ENCODE peak calls at places on chromosome 6, in five cellular contexts. One of them, this sample, is unnamed.

GRCh38 chr6:25181923-25182322 is 97.3 kb upstream of the CARMIL1 start:
- DNase-seq in HL-60: no peak
- DNase-seq in fibroblast of mammary gland: peak
- DNase-seq in psoas muscle: no peak
- DNase-seq in foreskin fibroblast: no peak
- DNase-seq in this sample: no peak

GRCh38 chr6:43702522-43703440 is 15.2 kb upstream of the MRPS18A start:
- DNase-seq in HL-60: no peak
- DNase-seq in fibroblast of mammary gland: peak
- DNase-seq in psoas muscle: peak
- DNase-seq in foreskin fibroblast: peak
- DNase-seq in this sample: peak

GRCh38 chr6:12160350-12160749 is 129.8 kb upstream of the EDN1 start:
- DNase-seq in HL-60: peak
- DNase-seq in fibroblast of mammary gland: peak
- DNase-seq in foreskin fibroblast: peak
- DNase-seq in psoas muscle: no peak
- DNase-seq in this sample: no peak

GRCh38 chr6:16747232-16748027 is 13.8 kb downstream of the ATXN1 start:
- DNase-seq in psoas muscle: no peak
- DNase-seq in HL-60: no peak
- DNase-seq in fibroblast of mammary gland: peak
- DNase-seq in foreskin fibroblast: peak
- DNase-seq in this sample: no peak

GRCh38 chr6:25971187-25971811 is 8.7 kb downstream of the TRIM38 start:
- DNase-seq in psoas muscle: peak
- DNase-seq in foreskin fibroblast: peak
- DNase-seq in HL-60: no peak
- DNase-seq in fibroblast of mammary gland: peak
- DNase-seq in this sample: no peak

GRCh38 chr6:45786243-45786795 is 229.3 kb downstream of the CLIC5 start:
- DNase-seq in fibroblast of mammary gland: no peak
- DNase-seq in psoas muscle: no peak
- DNase-seq in foreskin fibroblast: no peak
- DNase-seq in HL-60: no peak
- DNase-seq in this sample: no peak

GRCh38 chr6:161533266-161533665 is 259.4 kb upstream of the AGPAT4 start:
- DNase-seq in HL-60: no peak
- DNase-seq in foreskin fibroblast: no peak
- DNase-seq in fibroblast of mammary gland: no peak
- DNase-seq in psoas muscle: no peak
- DNase-seq in this sample: no peak

GRCh38 chr6:72620866-72621242 is 1.0 kb upstream of the KCNQ5 start:
- DNase-seq in fibroblast of mammary gland: no peak
- DNase-seq in HL-60: no peak
- DNase-seq in foreskin fibroblast: no peak
- DNase-seq in psoas muscle: peak
- DNase-seq in this sample: no peak

GRCh38 chr6:45714795-45715507 is 300.7 kb downstream of the CLIC5 start:
- DNase-seq in foreskin fibroblast: peak
- DNase-seq in psoas muscle: no peak
- DNase-seq in fibroblast of mammary gland: peak
- DNase-seq in HL-60: peak
- DNase-seq in this sample: peak

GRCh38 chr6:140731741-140732140 is 1357.3 kb upstream of the CITED2 start:
- DNase-seq in foreskin fibroblast: no peak
- DNase-seq in fibroblast of mammary gland: no peak
- DNase-seq in HL-60: no peak
- DNase-seq in psoas muscle: no peak
- DNase-seq in this sample: no peak

GRCh38 chr6:139583420-139583819 is 209.0 kb upstream of the CITED2 start:
- DNase-seq in foreskin fibroblast: no peak
- DNase-seq in psoas muscle: no peak
- DNase-seq in HL-60: no peak
- DNase-seq in fibroblast of mammary gland: no peak
- DNase-seq in this sample: no peak

GRCh38 chr6:31412506-31412905 is 9.1 kb downstream of the MICA start:
- DNase-seq in fibroblast of mammary gland: no peak
- DNase-seq in HL-60: no peak
- DNase-seq in psoas muscle: no peak
- DNase-seq in foreskin fibroblast: no peak
- DNase-seq in this sample: no peak

GRCh38 chr6:57013501-57013900 is 33.0 kb upstream of the KIAA1586 start:
- DNase-seq in HL-60: no peak
- DNase-seq in foreskin fibroblast: peak
- DNase-seq in fibroblast of mammary gland: peak
- DNase-seq in psoas muscle: no peak
- DNase-seq in this sample: no peak

GRCh38 chr6:34671801-34672656 is 24.5 kb downstream of the ILRUN start:
- DNase-seq in foreskin fibroblast: peak
- DNase-seq in HL-60: no peak
- DNase-seq in psoas muscle: no peak
- DNase-seq in fibroblast of mammary gland: peak
- DNase-seq in this sample: peak

GRCh38 chr6:34674268-34674639 is 22.3 kb downstream of the ILRUN start:
- DNase-seq in fibroblast of mammary gland: no peak
- DNase-seq in foreskin fibroblast: no peak
- DNase-seq in HL-60: no peak
- DNase-seq in psoas muscle: no peak
- DNase-seq in this sample: no peak

GRCh38 chr6:34673079-34673478 is 23.5 kb downstream of the ILRUN start:
- DNase-seq in psoas muscle: no peak
- DNase-seq in fibroblast of mammary gland: no peak
- DNase-seq in foreskin fibroblast: no peak
- DNase-seq in HL-60: no peak
- DNase-seq in this sample: peak

GRCh38 chr6:34672657-34673043 is 23.9 kb downstream of the ILRUN start:
- DNase-seq in psoas muscle: no peak
- DNase-seq in fibroblast of mammary gland: no peak
- DNase-seq in HL-60: no peak
- DNase-seq in foreskin fibroblast: no peak
- DNase-seq in this sample: no peak

GRCh38 chr6:34671362-34671761 is 25.2 kb downstream of the ILRUN start:
- DNase-seq in fibroblast of mammary gland: peak
- DNase-seq in HL-60: no peak
- DNase-seq in psoas muscle: no peak
- DNase-seq in foreskin fibroblast: no peak
- DNase-seq in this sample: no peak
- H3K4me3 ChIP-seq in fibroblast of mammary gland: no peak
- H3K4me3 ChIP-seq in HL-60: no peak
- H3K4me3 ChIP-seq in psoas muscle: no peak
- H3K4me3 ChIP-seq in foreskin fibroblast: no peak
- H3K4me3 ChIP-seq in this sample: peak

GRCh38 chr6:117317261-117317660 is 51.9 kb downstream of the VGLL2 start:
- DNase-seq in foreskin fibroblast: no peak
- DNase-seq in HL-60: no peak
- DNase-seq in psoas muscle: no peak
- DNase-seq in fibroblast of mammary gland: peak
- DNase-seq in this sample: peak
- TF ChIP-seq CTCF in foreskin fibroblast: peak
- TF ChIP-seq CTCF in HL-60: peak
- TF ChIP-seq CTCF in psoas muscle: peak
- TF ChIP-seq CTCF in fibroblast of mammary gland: peak
- TF ChIP-seq CTCF in this sample: peak

DNA sequence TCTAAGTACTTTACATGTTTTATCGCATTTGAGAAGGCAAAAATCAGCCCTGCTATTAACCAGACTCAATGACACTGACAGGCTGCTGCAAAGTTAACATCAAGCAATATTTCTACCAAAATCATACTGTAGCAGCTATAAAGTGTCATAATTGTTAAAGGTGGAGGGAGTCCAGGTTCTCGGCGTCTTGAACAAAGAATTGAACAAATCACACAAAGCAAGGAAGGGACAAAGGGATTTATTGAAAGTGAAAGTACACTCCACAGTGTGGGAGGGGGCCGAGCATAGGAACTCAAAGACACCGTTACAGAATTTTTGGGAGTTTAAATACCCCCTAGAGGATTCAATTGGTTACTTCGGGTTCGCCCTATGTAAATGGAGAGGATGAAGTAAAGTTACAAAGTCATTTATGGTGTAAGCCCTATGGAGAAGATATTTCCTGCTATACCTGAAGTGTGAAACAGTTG is 12.9 kb upstream of the ZNF391 start:
- DNase-seq in fibroblast of mammary gland: peak
- DNase-seq in HL-60: no peak
- DNase-seq in foreskin fibroblast: no peak
- DNase-seq in psoas muscle: no peak
- DNase-seq in this sample: no peak
- H3K4me3 ChIP-seq in fibroblast of mammary gland: peak
- H3K4me3 ChIP-seq in HL-60: no peak
- H3K4me3 ChIP-seq in foreskin fibroblast: no peak
- H3K4me3 ChIP-seq in psoas muscle: peak
- H3K4me3 ChIP-seq in this sample: no peak

GRCh38 chr6:11054722-11055121 is 10.6 kb upstream of the ELOVL2 start:
- DNase-seq in foreskin fibroblast: no peak
- DNase-seq in HL-60: no peak
- DNase-seq in fibroblast of mammary gland: peak
- DNase-seq in psoas muscle: no peak
- DNase-seq in this sample: no peak

GRCh38 chr6:11053307-11053706 is 9.2 kb upstream of the ELOVL2 start:
- DNase-seq in HL-60: no peak
- DNase-seq in fibroblast of mammary gland: no peak
- DNase-seq in psoas muscle: no peak
- DNase-seq in foreskin fibroblast: no peak
- DNase-seq in this sample: no peak

GRCh38 chr6:11055127-11055627 is 11.1 kb upstream of the ELOVL2 start:
- DNase-seq in fibroblast of mammary gland: peak
- DNase-seq in foreskin fibroblast: no peak
- DNase-seq in psoas muscle: no peak
- DNase-seq in HL-60: no peak
- DNase-seq in this sample: no peak

GRCh38 chr6:11044712-11045167 is 635 bp upstream of the ELOVL2 start:
- DNase-seq in fibroblast of mammary gland: no peak
- DNase-seq in psoas muscle: no peak
- DNase-seq in foreskin fibroblast: no peak
- DNase-seq in HL-60: no peak
- DNase-seq in this sample: no peak

GRCh38 chr6:11050735-11051134 is 6.6 kb upstream of the ELOVL2 start:
- DNase-seq in HL-60: no peak
- DNase-seq in psoas muscle: no peak
- DNase-seq in foreskin fibroblast: no peak
- DNase-seq in fibroblast of mammary gland: peak
- DNase-seq in this sample: no peak
- TF ChIP-seq CTCF in HL-60: no peak
- TF ChIP-seq CTCF in psoas muscle: no peak
- TF ChIP-seq CTCF in foreskin fibroblast: no peak
- TF ChIP-seq CTCF in fibroblast of mammary gland: no peak
- TF ChIP-seq CTCF in this sample: no peak

GRCh38 chr6:109024368-109024767 is 70.3 kb downstream of the SESN1 start:
- DNase-seq in psoas muscle: no peak
- DNase-seq in fibroblast of mammary gland: peak
- DNase-seq in foreskin fibroblast: no peak
- DNase-seq in HL-60: no peak
- DNase-seq in this sample: no peak

GRCh38 chr6:109024784-109025183 is 69.9 kb downstream of the SESN1 start:
- DNase-seq in fibroblast of mammary gland: peak
- DNase-seq in psoas muscle: peak
- DNase-seq in foreskin fibroblast: no peak
- DNase-seq in HL-60: no peak
- DNase-seq in this sample: no peak

GRCh38 chr6:109027964-109028363 is 66.7 kb downstream of the SESN1 start:
- DNase-seq in psoas muscle: no peak
- DNase-seq in HL-60: no peak
- DNase-seq in fibroblast of mammary gland: no peak
- DNase-seq in foreskin fibroblast: no peak
- DNase-seq in this sample: no peak

GRCh38 chr6:109023348-109023925 is 71.2 kb downstream of the SESN1 start:
- DNase-seq in foreskin fibroblast: no peak
- DNase-seq in fibroblast of mammary gland: no peak
- DNase-seq in psoas muscle: no peak
- DNase-seq in HL-60: no peak
- DNase-seq in this sample: no peak

GRCh38 chr6:109025639-109026038 is 69.0 kb downstream of the SESN1 start:
- DNase-seq in foreskin fibroblast: no peak
- DNase-seq in psoas muscle: no peak
- DNase-seq in fibroblast of mammary gland: no peak
- DNase-seq in HL-60: no peak
- DNase-seq in this sample: no peak
- H3K4me3 ChIP-seq in foreskin fibroblast: no peak
- H3K4me3 ChIP-seq in psoas muscle: no peak
- H3K4me3 ChIP-seq in fibroblast of mammary gland: no peak
- H3K4me3 ChIP-seq in HL-60: no peak
- H3K4me3 ChIP-seq in this sample: no peak

DNA sequence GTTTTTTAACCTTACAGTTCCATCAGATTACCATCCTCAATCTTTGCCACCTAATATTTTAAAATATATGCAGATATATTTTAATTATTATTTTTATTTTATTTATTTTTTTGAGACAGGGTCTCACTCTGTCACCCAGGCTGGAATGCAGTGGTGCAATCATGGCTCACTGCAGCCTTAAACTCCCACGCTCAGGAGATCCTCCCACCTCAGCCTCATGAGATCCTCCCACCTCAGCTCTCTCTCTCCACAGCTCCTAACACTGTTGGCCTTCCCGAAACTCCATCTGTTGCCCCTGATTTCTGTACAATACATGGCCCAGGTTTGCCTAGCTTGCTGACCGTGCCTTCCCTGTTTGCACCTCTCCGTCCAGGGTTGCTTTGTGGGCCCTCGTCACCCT is 4.4 kb upstream of the TAB2 start:
- DNase-seq in psoas muscle: no peak
- DNase-seq in foreskin fibroblast: no peak
- DNase-seq in HL-60: no peak
- DNase-seq in fibroblast of mammary gland: no peak
- DNase-seq in this sample: no peak
- TF ChIP-seq CTCF in psoas muscle: no peak
- TF ChIP-seq CTCF in foreskin fibroblast: no peak
- TF ChIP-seq CTCF in HL-60: no peak
- TF ChIP-seq CTCF in fibroblast of mammary gland: no peak
- TF ChIP-seq CTCF in this sample: no peak

DNA sequence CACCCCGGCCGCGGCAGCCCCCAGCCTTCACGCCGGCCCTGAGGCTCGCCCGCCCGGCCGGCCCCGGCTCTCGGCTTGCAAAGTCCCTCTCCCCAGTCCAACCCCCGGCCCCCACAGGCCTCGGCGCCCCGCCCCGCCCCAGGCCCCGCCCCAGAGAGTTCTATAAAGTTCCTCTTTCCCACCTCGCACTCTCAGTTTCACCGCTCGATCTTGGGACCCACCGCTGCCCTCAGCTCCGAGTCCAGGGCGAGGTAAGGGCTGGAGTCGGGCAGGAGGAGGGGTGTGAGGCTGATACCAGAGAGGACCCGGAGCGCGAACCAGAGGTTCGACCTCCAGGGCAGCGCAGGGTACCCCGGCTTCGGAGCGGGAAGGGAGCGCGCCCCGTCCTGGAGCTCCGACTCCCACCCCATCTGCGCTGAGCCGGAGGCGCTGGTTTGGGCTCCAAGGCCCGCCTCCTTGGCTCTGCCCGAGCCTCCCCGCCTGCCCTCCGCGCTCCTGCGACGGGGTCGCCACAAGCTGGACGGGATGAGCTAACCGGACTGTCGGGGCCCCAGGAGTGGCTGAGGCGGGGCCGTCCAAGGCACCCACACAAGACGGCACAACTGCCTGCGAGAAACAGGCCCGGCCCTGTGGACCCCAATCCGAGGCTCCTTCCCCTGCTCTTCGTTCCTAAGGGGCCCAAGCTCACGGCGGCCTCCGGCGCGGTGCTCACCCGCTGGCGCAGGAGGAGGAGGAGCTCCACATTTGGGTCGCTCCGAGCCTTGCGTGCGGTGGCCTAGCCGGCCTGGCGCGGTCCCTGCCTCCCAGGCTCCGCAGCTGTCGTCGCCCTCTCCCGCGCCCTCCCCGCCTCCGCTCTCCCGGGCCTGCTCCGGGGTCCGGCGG is at the start of gene IRF4:
- DNase-seq in foreskin fibroblast: no peak
- DNase-seq in HL-60: no peak
- DNase-seq in psoas muscle: no peak
- DNase-seq in fibroblast of mammary gland: peak
- DNase-seq in this sample: peak
- H3K4me3 ChIP-seq in foreskin fibroblast: peak
- H3K4me3 ChIP-seq in HL-60: no peak
- H3K4me3 ChIP-seq in psoas muscle: peak
- H3K4me3 ChIP-seq in fibroblast of mammary gland: peak
- H3K4me3 ChIP-seq in this sample: peak